ENCODE peak calls at places on chromosomes 11 and 22, in seven cellular contexts. One of them, this sample, is unnamed. For H3K4me1, the result is how much of the 10 kb centered on the place peaks cover.

GRCh38 chr11:19959210-19959609 is 201.1 kb downstream of the DBX1 start:
- DNase-seq in tibial nerve: no peak
- DNase-seq in prostate gland: no peak
- DNase-seq in IMR-90: no peak
- DNase-seq in stomach: no peak
- DNase-seq in heart left ventricle: no peak
- DNase-seq in testis: no peak
- DNase-seq in this sample: no peak

GRCh38 chr11:131534611-131535010 is 164.2 kb downstream of the NTM start:
- DNase-seq in prostate gland: no peak
- DNase-seq in testis: no peak
- DNase-seq in heart left ventricle: no peak
- DNase-seq in tibial nerve: no peak
- DNase-seq in IMR-90: no peak
- DNase-seq in stomach: no peak
- DNase-seq in this sample: no peak

GRCh38 chr11:59174664-59175033 is 2.7 kb downstream of the DTX4 start:
- DNase-seq in stomach: peak
- DNase-seq in IMR-90: peak
- DNase-seq in prostate gland: no peak
- DNase-seq in heart left ventricle: no peak
- DNase-seq in tibial nerve: no peak
- DNase-seq in testis: no peak
- DNase-seq in this sample: peak

GRCh38 chr11:37496196-37496595 is 898.2 kb upstream of the RAG2 start:
- DNase-seq in prostate gland: no peak
- DNase-seq in IMR-90: peak
- DNase-seq in tibial nerve: no peak
- DNase-seq in testis: no peak
- DNase-seq in stomach: no peak
- DNase-seq in heart left ventricle: no peak
- DNase-seq in this sample: no peak

GRCh38 chr11:104325093-104325492 is 161.1 kb upstream of the PDGFD start:
- DNase-seq in testis: no peak
- DNase-seq in heart left ventricle: no peak
- DNase-seq in prostate gland: no peak
- DNase-seq in IMR-90: no peak
- DNase-seq in tibial nerve: no peak
- DNase-seq in stomach: no peak
- DNase-seq in this sample: no peak

GRCh38 chr11:70467196-70468085 is 69.1 kb downstream of the CTTN start:
- DNase-seq in testis: peak
- DNase-seq in heart left ventricle: peak
- DNase-seq in tibial nerve: peak
- DNase-seq in IMR-90: peak
- DNase-seq in stomach: peak
- DNase-seq in prostate gland: peak
- DNase-seq in this sample: peak

GRCh38 chr11:106961518-106961917 is 56.8 kb downstream of the GUCY1A2 start:
- DNase-seq in stomach: no peak
- DNase-seq in prostate gland: no peak
- DNase-seq in testis: no peak
- DNase-seq in IMR-90: peak
- DNase-seq in heart left ventricle: no peak
- DNase-seq in tibial nerve: no peak
- DNase-seq in this sample: no peak

GRCh38 chr11:6268811-6269210 is 9.2 kb downstream of the CCKBR start:
- DNase-seq in prostate gland: no peak
- DNase-seq in stomach: no peak
- DNase-seq in IMR-90: peak
- DNase-seq in testis: no peak
- DNase-seq in heart left ventricle: no peak
- DNase-seq in tibial nerve: no peak
- DNase-seq in this sample: no peak

GRCh38 chr11:128389461-128389976 is 197.8 kb downstream of the ETS1 start:
- DNase-seq in testis: no peak
- DNase-seq in heart left ventricle: peak
- DNase-seq in IMR-90: no peak
- DNase-seq in stomach: no peak
- DNase-seq in prostate gland: no peak
- DNase-seq in tibial nerve: no peak
- DNase-seq in this sample: no peak

GRCh38 chr11:123745764-123746451 is 4.4 kb upstream of the ZNF202 start:
- DNase-seq in prostate gland: no peak
- DNase-seq in stomach: no peak
- DNase-seq in heart left ventricle: no peak
- DNase-seq in testis: no peak
- DNase-seq in IMR-90: no peak
- DNase-seq in tibial nerve: no peak
- DNase-seq in this sample: no peak

GRCh38 chr11:33869511-33870422 is 22.1 kb downstream of the LMO2 start:
- DNase-seq in prostate gland: no peak
- DNase-seq in IMR-90: peak
- DNase-seq in stomach: no peak
- DNase-seq in heart left ventricle: peak
- DNase-seq in testis: no peak
- DNase-seq in tibial nerve: no peak
- DNase-seq in this sample: peak

GRCh38 chr22:35921777-35922176 is 106.8 kb downstream of the RBFOX2 start:
- DNase-seq in stomach: peak
- DNase-seq in IMR-90: peak
- DNase-seq in prostate gland: peak
- DNase-seq in testis: peak
- DNase-seq in heart left ventricle: no peak
- DNase-seq in tibial nerve: peak
- DNase-seq in this sample: peak

GRCh38 chr11:65262381-65262680 is 569 bp downstream of the POLA2 start:
- DNase-seq in tibial nerve: no peak
- DNase-seq in IMR-90: no peak
- DNase-seq in prostate gland: no peak
- DNase-seq in testis: no peak
- DNase-seq in heart left ventricle: no peak
- DNase-seq in stomach: peak
- DNase-seq in this sample: peak

GRCh38 chr22:42959472-42960145 is 55.3 kb downstream of the PACSIN2 start:
- DNase-seq in IMR-90: peak
- DNase-seq in tibial nerve: no peak
- DNase-seq in prostate gland: peak
- DNase-seq in heart left ventricle: peak
- DNase-seq in stomach: peak
- DNase-seq in testis: no peak
- DNase-seq in this sample: peak

GRCh38 chr11:20840341-20840740 is 171.0 kb downstream of the NELL1 start:
- DNase-seq in testis: no peak
- DNase-seq in prostate gland: peak
- DNase-seq in tibial nerve: no peak
- DNase-seq in stomach: no peak
- DNase-seq in IMR-90: no peak
- DNase-seq in heart left ventricle: no peak
- DNase-seq in this sample: no peak

GRCh38 chr22:24137595-24137994 is 43.7 kb upstream of the SUSD2 start:
- DNase-seq in tibial nerve: no peak
- DNase-seq in stomach: no peak
- DNase-seq in prostate gland: no peak
- DNase-seq in IMR-90: peak
- DNase-seq in heart left ventricle: no peak
- DNase-seq in testis: no peak
- DNase-seq in this sample: no peak

GRCh38 chr11:16173798-16174197 is 182.5 kb downstream of the SOX6 start:
- DNase-seq in stomach: no peak
- DNase-seq in heart left ventricle: no peak
- DNase-seq in IMR-90: no peak
- DNase-seq in prostate gland: no peak
- DNase-seq in testis: no peak
- DNase-seq in tibial nerve: no peak
- DNase-seq in this sample: no peak

GRCh38 chr11:13140873-13141655 is 131.9 kb downstream of the RASSF10 start:
- DNase-seq in prostate gland: peak
- DNase-seq in testis: no peak
- DNase-seq in IMR-90: peak
- DNase-seq in tibial nerve: no peak
- DNase-seq in stomach: no peak
- DNase-seq in heart left ventricle: no peak
- DNase-seq in this sample: peak

GRCh38 chr22:36184433-36185035 is 17.1 kb downstream of the APOL4 start:
- DNase-seq in stomach: no peak
- DNase-seq in tibial nerve: no peak
- DNase-seq in testis: no peak
- DNase-seq in IMR-90: no peak
- DNase-seq in prostate gland: no peak
- DNase-seq in heart left ventricle: no peak
- DNase-seq in this sample: no peak

GRCh38 chr11:66080055-66080817 is 10.2 kb downstream of the PACS1 start:
- DNase-seq in heart left ventricle: no peak
- DNase-seq in IMR-90: peak
- DNase-seq in prostate gland: peak
- DNase-seq in testis: no peak
- DNase-seq in tibial nerve: no peak
- DNase-seq in stomach: peak
- DNase-seq in this sample: peak

GRCh38 chr22:25775501-25775900 is 33.5 kb downstream of the MYO18B start:
- DNase-seq in prostate gland: no peak
- DNase-seq in stomach: no peak
- DNase-seq in IMR-90: peak
- DNase-seq in tibial nerve: no peak
- DNase-seq in heart left ventricle: no peak
- DNase-seq in testis: no peak
- DNase-seq in this sample: no peak

GRCh38 chr11:133134561-133135173 is 397.6 kb downstream of the OPCML start:
- DNase-seq in IMR-90: peak
- DNase-seq in prostate gland: peak
- DNase-seq in stomach: peak
- DNase-seq in heart left ventricle: peak
- DNase-seq in testis: peak
- DNase-seq in tibial nerve: no peak
- DNase-seq in this sample: peak

GRCh38 chr22:17807571-17808410 is 33.5 kb upstream of the BID start:
- DNase-seq in stomach: peak
- DNase-seq in tibial nerve: no peak
- DNase-seq in testis: no peak
- DNase-seq in IMR-90: peak
- DNase-seq in heart left ventricle: peak
- DNase-seq in prostate gland: no peak
- DNase-seq in this sample: no peak

GRCh38 chr11:36300651-36301050 is 4.6 kb downstream of the PRR5L start:
- DNase-seq in testis: peak
- DNase-seq in prostate gland: peak
- DNase-seq in heart left ventricle: peak
- DNase-seq in IMR-90: peak
- DNase-seq in stomach: peak
- DNase-seq in tibial nerve: no peak
- DNase-seq in this sample: peak

GRCh38 chr22:49538006-49538405 is 289.7 kb downstream of the BRD1 start:
- DNase-seq in stomach: no peak
- DNase-seq in prostate gland: no peak
- DNase-seq in testis: no peak
- DNase-seq in IMR-90: no peak
- DNase-seq in tibial nerve: no peak
- DNase-seq in heart left ventricle: no peak
- DNase-seq in this sample: no peak

GRCh38 chr11:27456802-27457329 is 15.7 kb downstream of the LGR4 start:
- DNase-seq in testis: no peak
- DNase-seq in tibial nerve: no peak
- DNase-seq in IMR-90: no peak
- DNase-seq in heart left ventricle: no peak
- DNase-seq in prostate gland: no peak
- DNase-seq in stomach: no peak
- DNase-seq in this sample: no peak
- H3K27ac ChIP-seq in testis: no peak
- H3K27ac ChIP-seq in tibial nerve: peak
- H3K27ac ChIP-seq in IMR-90: no peak
- H3K27ac ChIP-seq in heart left ventricle: no peak
- H3K27ac ChIP-seq in prostate gland: no peak
- H3K27ac ChIP-seq in stomach: peak
- H3K27ac ChIP-seq in this sample: no peak

DNA sequence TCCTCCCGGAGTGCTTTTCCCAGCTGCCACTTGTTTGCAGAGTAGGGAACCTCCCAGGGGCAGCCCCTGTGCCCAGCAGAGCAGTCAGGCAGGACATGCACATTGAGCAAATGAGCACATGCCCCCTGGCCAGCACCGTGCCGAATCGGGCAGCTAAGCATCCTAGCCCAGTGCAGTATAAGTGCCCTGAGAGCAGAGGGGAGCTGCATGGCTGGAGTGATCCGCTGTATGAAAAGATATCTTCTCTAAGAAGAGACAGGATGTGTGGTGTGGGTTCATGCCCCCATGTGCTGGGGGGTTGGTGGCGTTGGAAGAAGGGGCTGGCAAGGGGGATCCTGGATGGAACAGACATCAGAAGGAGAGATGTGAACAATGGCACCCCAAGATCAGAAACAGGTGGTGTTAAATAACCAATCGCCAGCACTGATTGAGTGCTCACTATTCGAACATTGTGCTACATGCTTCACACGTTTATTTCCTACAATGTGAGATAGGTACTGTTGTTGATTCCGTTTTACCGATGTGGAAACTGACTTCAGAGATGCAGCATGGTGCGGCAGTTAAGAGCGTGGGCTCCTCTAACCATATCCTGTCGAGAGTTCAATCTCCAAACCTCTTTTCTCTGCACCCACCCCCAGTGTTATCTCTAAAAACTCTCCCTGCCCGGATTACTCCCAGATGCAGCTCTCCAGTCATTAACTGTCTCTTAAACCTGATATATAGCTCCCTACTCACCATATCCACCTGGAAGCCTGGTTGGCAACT is 1.3 kb downstream of the AIP start:
- DNase-seq in prostate gland: no peak
- DNase-seq in heart left ventricle: peak
- DNase-seq in tibial nerve: no peak
- DNase-seq in IMR-90: no peak
- DNase-seq in stomach: no peak
- DNase-seq in testis: no peak
- DNase-seq in this sample: peak
- H3K4me1 ChIP-seq in prostate gland: under half
- H3K4me1 ChIP-seq in heart left ventricle: under half
- H3K4me1 ChIP-seq in tibial nerve: under half
- H3K4me1 ChIP-seq in IMR-90: under half
- H3K4me1 ChIP-seq in stomach: under half
- H3K4me1 ChIP-seq in testis: under half
- H3K4me1 ChIP-seq in this sample: under half

GRCh38 chr11:910589-911030 is at the start of gene CHID1:
- DNase-seq in testis: peak
- DNase-seq in heart left ventricle: peak
- DNase-seq in stomach: peak
- DNase-seq in tibial nerve: peak
- DNase-seq in prostate gland: peak
- DNase-seq in IMR-90: peak
- DNase-seq in this sample: peak
- TF ChIP-seq POLR2A in testis: no peak
- TF ChIP-seq POLR2A in heart left ventricle: peak
- TF ChIP-seq POLR2A in stomach: no peak
- TF ChIP-seq POLR2A in tibial nerve: no peak
- TF ChIP-seq POLR2A in prostate gland: no peak
- TF ChIP-seq POLR2A in IMR-90: no peak
- TF ChIP-seq POLR2A in this sample: peak

GRCh38 chr11:122155765-122156527 is 39.9 kb upstream of the BLID start:
- DNase-seq in testis: no peak
- DNase-seq in IMR-90: no peak
- DNase-seq in prostate gland: no peak
- DNase-seq in tibial nerve: no peak
- DNase-seq in stomach: no peak
- DNase-seq in heart left ventricle: no peak
- DNase-seq in this sample: no peak
- H3K27ac ChIP-seq in testis: peak
- H3K27ac ChIP-seq in IMR-90: peak
- H3K27ac ChIP-seq in prostate gland: peak
- H3K27ac ChIP-seq in tibial nerve: peak
- H3K27ac ChIP-seq in stomach: peak
- H3K27ac ChIP-seq in heart left ventricle: peak
- H3K27ac ChIP-seq in this sample: peak